ENCODE peak calls at places on chromosomes 16 and 17, in eight cellular contexts. F, H, Y, R, C, A, S and W are unnamed samples.

GRCh38 chr17:63247706-63248105 is 198.4 kb downstream of the CYB561 start:
- DNase-seq in R (no peak), F (no peak), C (no peak), Y (no peak), S (peak; percentile 12), H (no peak), A (no peak), W (no peak)

GRCh38 chr16:50040710-50041109 is 15.7 kb downstream of the CNEP1R1 start:
- DNase-seq in C (no peak), F (no peak), R (no peak), A (no peak), H (no peak), S (no peak), Y (no peak), W (no peak)

GRCh38 chr16:69477546-69477945 is 53.1 kb downstream of the CYB5B start:
- DNase-seq in A (peak; percentile 37), F (no peak), R (no peak), H (no peak), C (no peak), Y (peak; percentile 22), S (peak; percentile 47), W (no peak)

GRCh38 chr17:69870091-69870530 is 204.9 kb upstream of the KCNJ16 start:
- DNase-seq in A (peak; percentile 42), H (no peak), Y (peak; percentile 51), R (no peak), F (no peak), S (no peak), C (no peak), W (no peak)

GRCh38 chr17:77493238-77493812 is 352.6 kb downstream of the SEC14L1 start:
- DNase-seq in S (no peak), C (peak; percentile 16), H (no peak), A (no peak), F (no peak), Y (no peak), R (no peak), W (no peak)

GRCh38 chr16:47774661-47775060 is 313.5 kb downstream of the PHKB start:
- DNase-seq in F (peak; percentile 34), C (no peak), S (peak; percentile 61), Y (peak; percentile 26), R (no peak), H (no peak), A (peak; percentile 64), W (peak; percentile 11)

GRCh38 chr16:11759997-11760396 is 17.3 kb upstream of the TXNDC11 start:
- DNase-seq in H (no peak), R (no peak), S (no peak), A (no peak), Y (no peak), F (no peak), C (no peak), W (no peak)

GRCh38 chr17:1147664-1148063 is 32.1 kb downstream of the ABR start:
- DNase-seq in Y (peak; percentile 37), A (peak; percentile 54), R (peak; percentile 92), C (no peak), H (no peak), F (peak; percentile 77), S (peak; percentile 60), W (no peak)

GRCh38 chr17:38912221-38912813 is 13.1 kb upstream of the LASP1NB start:
- DNase-seq in S (peak; percentile 58), C (peak; percentile 80), R (no peak), A (no peak), H (no peak), Y (no peak), F (no peak), W (no peak)

GRCh38 chr17:59330314-59330942 is 1.0 kb upstream of the YPEL2 start:
- DNase-seq in C (peak; percentile 42), H (no peak), R (peak; percentile 93), A (no peak), S (no peak), F (peak; percentile 63), Y (peak; percentile 17), W (no peak)

GRCh38 chr17:48335168-48335567 is 94.8 kb downstream of the SKAP1 start:
- DNase-seq in F (no peak), C (no peak), S (no peak), H (no peak), R (no peak), A (no peak), Y (no peak), W (no peak)
- H3K27me3 ChIP-seq in F (no peaks in the 10 kb centered on the region), C (peaks cover 98% of the 10 kb centered on the region), S (peaks cover 10% of the 10 kb centered on the region), H (no peaks in the 10 kb centered on the region), R (no peaks in the 10 kb centered on the region), A (peaks cover 62% of the 10 kb centered on the region), Y (no peaks in the 10 kb centered on the region), W (no peaks in the 10 kb centered on the region)

DNA sequence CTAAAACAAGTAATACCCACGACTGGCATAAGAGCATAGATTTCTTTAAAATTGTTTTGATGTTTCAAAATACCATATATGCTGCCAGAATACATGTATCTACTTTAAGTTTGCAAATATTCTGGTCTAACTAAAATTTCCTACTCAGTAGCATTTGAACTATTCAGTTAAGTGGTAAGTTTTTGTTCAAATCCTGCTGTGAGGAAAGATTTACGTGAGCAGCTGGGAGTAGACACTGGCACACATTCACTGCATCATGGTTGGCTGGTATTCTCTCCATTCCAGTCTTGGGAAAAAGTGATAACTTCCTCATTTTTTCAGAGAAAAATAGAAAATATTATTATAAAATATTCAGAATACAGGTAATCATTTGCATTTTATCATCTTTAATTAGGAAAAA is 133.6 kb downstream of the SKAP1 start:
- DNase-seq in C (no peak), H (no peak), A (no peak), S (no peak), Y (no peak), F (no peak), R (no peak), W (no peak)
- H3K27me3 ChIP-seq in C (peaks cover 25% of the 10 kb centered on the region), H (no peaks in the 10 kb centered on the region), A (no peaks in the 10 kb centered on the region), S (peaks cover 41% of the 10 kb centered on the region), Y (no peaks in the 10 kb centered on the region), F (no peaks in the 10 kb centered on the region), R (no peaks in the 10 kb centered on the region), W (no peaks in the 10 kb centered on the region)

GRCh38 chr17:45980855-45981254 is 18.2 kb upstream of the STH start:
- DNase-seq in H (no peak), S (no peak), A (no peak), Y (no peak), F (no peak), R (no peak), C (no peak), W (no peak)
- H3K27me3 ChIP-seq in H (no peaks in the 10 kb centered on the region), S (peaks cover 6% of the 10 kb centered on the region), A (no peaks in the 10 kb centered on the region), Y (peaks cover 42% of the 10 kb centered on the region), F (no peaks in the 10 kb centered on the region), R (no peaks in the 10 kb centered on the region), C (peaks cover 7% of the 10 kb centered on the region), W (no peaks in the 10 kb centered on the region)

GRCh38 chr16:86516618-86517003 is 6.3 kb downstream of the FOXF1 start:
- DNase-seq in S (peak; percentile 66), C (no peak), Y (no peak), A (no peak), R (no peak), H (no peak), F (no peak), W (no peak)
- H3K27me3 ChIP-seq in S (no peaks in the 10 kb centered on the region), C (peaks cover 100% of the 10 kb centered on the region), Y (peaks cover 72% of the 10 kb centered on the region), A (peaks cover 55% of the 10 kb centered on the region), R (peaks cover 21% of the 10 kb centered on the region), H (no peaks in the 10 kb centered on the region), F (peaks cover 1% of the 10 kb centered on the region), W (peaks cover 63% of the 10 kb centered on the region)

DNA sequence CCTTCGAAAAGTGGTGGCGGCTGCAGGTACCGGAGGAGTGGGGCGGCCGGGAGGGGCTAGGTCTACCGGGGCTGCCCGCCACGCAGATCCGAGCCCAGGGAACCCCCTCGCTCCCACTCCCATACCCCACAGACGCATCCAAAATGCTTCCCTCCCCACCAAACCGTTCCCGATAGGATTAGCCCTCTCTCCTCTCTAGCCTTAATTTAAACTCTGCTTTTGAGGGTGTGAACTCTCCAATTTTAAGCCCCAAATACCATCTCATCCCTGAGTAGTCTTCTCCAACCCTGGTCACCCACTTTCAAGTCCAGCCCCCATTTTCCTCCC is 260 bp upstream of the CXCL16 start:
- DNase-seq in C (no peak), R (no peak), A (no peak), F (no peak), H (no peak), Y (no peak), S (no peak), W (no peak)
- H3K27me3 ChIP-seq in C (peaks cover 42% of the 10 kb centered on the region), R (no peaks in the 10 kb centered on the region), A (peaks cover 19% of the 10 kb centered on the region), F (no peaks in the 10 kb centered on the region), H (no peaks in the 10 kb centered on the region), Y (peaks cover 32% of the 10 kb centered on the region), S (peaks cover 33% of the 10 kb centered on the region), W (peaks cover 32% of the 10 kb centered on the region)

GRCh38 chr16:23835390-23836077 is at the start of gene PRKCB:
- DNase-seq in H (peak; percentile 98), F (peak; percentile 55), S (peak; percentile 49), R (peak; percentile 82), C (peak; percentile 70), A (peak; percentile 5), Y (peak; percentile 29), W (peak; percentile 47)

GRCh38 chr16:23836078-23836403 is 258 bp downstream of the PRKCB start:
- DNase-seq in Y (no peak), S (no peak), R (no peak), A (no peak), F (no peak), H (no peak), C (no peak), W (no peak)

GRCh38 chr16:23837553-23838308 is 1.9 kb downstream of the PRKCB start:
- DNase-seq in H (no peak), C (no peak), A (no peak), S (no peak), F (no peak), Y (no peak), R (no peak), W (no peak)

GRCh38 chr16:23838485-23839142 is 2.8 kb downstream of the PRKCB start:
- DNase-seq in S (no peak), F (no peak), A (no peak), H (no peak), Y (no peak), R (peak; percentile 15), C (no peak), W (no peak)

GRCh38 chr16:23836404-23837291 is 865 bp downstream of the PRKCB start:
- DNase-seq in H (peak; percentile 50), R (peak; percentile 30), S (no peak), A (no peak), C (peak; percentile 19), F (no peak), Y (no peak), W (peak; percentile 18)
- H3K27me3 ChIP-seq in H (no peaks in the 10 kb centered on the region), R (no peaks in the 10 kb centered on the region), S (peaks cover 12% of the 10 kb centered on the region), A (peaks cover 32% of the 10 kb centered on the region), C (peaks cover 98% of the 10 kb centered on the region), F (no peaks in the 10 kb centered on the region), Y (peaks cover 35% of the 10 kb centered on the region), W (peaks cover 11% of the 10 kb centered on the region)